ENCODE peak calls at places on chromosome 19, in seven cellular contexts. One of them, this sample, is unnamed.

GRCh38 chr19:679418-680286 is 3.5 kb downstream of the FSTL3 start:
- DNase-seq in epithelial cell of esophagus: peak; percentile 76
- DNase-seq in astrocyte of the cerebellum: peak; percentile 35
- DNase-seq in fibroblast of lung: peak; percentile 84
- DNase-seq in activated naive CD8-positive, alpha-beta T cell treated with anti-CD3 and anti-CD28 coated beads, Interleukin-2, amount 50 U/mL, for 24 hours: peak; percentile 55
- DNase-seq in left ventricle myocardium inferior: peak; percentile 71
- DNase-seq in kidney epithelial cell: no peak
- DNase-seq in this sample: peak; percentile 19

GRCh38 chr19:879711-880438 is 13.1 kb downstream of the MED16 start:
- DNase-seq in fibroblast of lung: no peak
- DNase-seq in activated naive CD8-positive, alpha-beta T cell treated with anti-CD3 and anti-CD28 coated beads, Interleukin-2, amount 50 U/mL, for 24 hours: no peak
- DNase-seq in kidney epithelial cell: no peak
- DNase-seq in astrocyte of the cerebellum: no peak
- DNase-seq in epithelial cell of esophagus: no peak
- DNase-seq in left ventricle myocardium inferior: no peak
- DNase-seq in this sample: no peak

GRCh38 chr19:8641908-8642547 is 11.6 kb downstream of the NFILZ start:
- DNase-seq in astrocyte of the cerebellum: peak; percentile 75
- DNase-seq in epithelial cell of esophagus: peak; percentile 39
- DNase-seq in kidney epithelial cell: no peak
- DNase-seq in activated naive CD8-positive, alpha-beta T cell treated with anti-CD3 and anti-CD28 coated beads, Interleukin-2, amount 50 U/mL, for 24 hours: no peak
- DNase-seq in fibroblast of lung: peak; percentile 58
- DNase-seq in left ventricle myocardium inferior: no peak
- DNase-seq in this sample: no peak

GRCh38 chr19:33470686-33471085 is 50.9 kb downstream of the PEPD start:
- DNase-seq in kidney epithelial cell: no peak
- DNase-seq in astrocyte of the cerebellum: no peak
- DNase-seq in left ventricle myocardium inferior: no peak
- DNase-seq in fibroblast of lung: no peak
- DNase-seq in epithelial cell of esophagus: no peak
- DNase-seq in activated naive CD8-positive, alpha-beta T cell treated with anti-CD3 and anti-CD28 coated beads, Interleukin-2, amount 50 U/mL, for 24 hours: no peak
- DNase-seq in this sample: no peak

GRCh38 chr19:48992571-48993174 is 436 bp downstream of the GYS1 start:
- DNase-seq in epithelial cell of esophagus: peak; percentile 26
- DNase-seq in activated naive CD8-positive, alpha-beta T cell treated with anti-CD3 and anti-CD28 coated beads, Interleukin-2, amount 50 U/mL, for 24 hours: no peak
- DNase-seq in fibroblast of lung: no peak
- DNase-seq in astrocyte of the cerebellum: no peak
- DNase-seq in kidney epithelial cell: no peak
- DNase-seq in left ventricle myocardium inferior: no peak
- DNase-seq in this sample: no peak

GRCh38 chr19:1471514-1472107 is 7.4 kb downstream of the C19orf25 start:
- DNase-seq in kidney epithelial cell: no peak
- DNase-seq in activated naive CD8-positive, alpha-beta T cell treated with anti-CD3 and anti-CD28 coated beads, Interleukin-2, amount 50 U/mL, for 24 hours: no peak
- DNase-seq in epithelial cell of esophagus: no peak
- DNase-seq in fibroblast of lung: no peak
- DNase-seq in left ventricle myocardium inferior: no peak
- DNase-seq in astrocyte of the cerebellum: no peak
- DNase-seq in this sample: no peak

GRCh38 chr19:16088351-16088984 is 12.2 kb downstream of the TPM4 start:
- DNase-seq in fibroblast of lung: peak; percentile 69
- DNase-seq in activated naive CD8-positive, alpha-beta T cell treated with anti-CD3 and anti-CD28 coated beads, Interleukin-2, amount 50 U/mL, for 24 hours: no peak
- DNase-seq in astrocyte of the cerebellum: no peak
- DNase-seq in left ventricle myocardium inferior: no peak
- DNase-seq in kidney epithelial cell: no peak
- DNase-seq in epithelial cell of esophagus: no peak
- DNase-seq in this sample: no peak

GRCh38 chr19:56136362-56136761 is 4.7 kb upstream of the ZNF444 start:
- DNase-seq in activated naive CD8-positive, alpha-beta T cell treated with anti-CD3 and anti-CD28 coated beads, Interleukin-2, amount 50 U/mL, for 24 hours: no peak
- DNase-seq in astrocyte of the cerebellum: no peak
- DNase-seq in epithelial cell of esophagus: no peak
- DNase-seq in fibroblast of lung: no peak
- DNase-seq in kidney epithelial cell: no peak
- DNase-seq in left ventricle myocardium inferior: no peak
- DNase-seq in this sample: no peak

GRCh38 chr19:34430738-34431625 is 2.8 kb downstream of the UBA2 start:
- DNase-seq in activated naive CD8-positive, alpha-beta T cell treated with anti-CD3 and anti-CD28 coated beads, Interleukin-2, amount 50 U/mL, for 24 hours: peak; percentile 18
- DNase-seq in epithelial cell of esophagus: peak; percentile 57
- DNase-seq in left ventricle myocardium inferior: no peak
- DNase-seq in kidney epithelial cell: peak; percentile 14
- DNase-seq in astrocyte of the cerebellum: peak; percentile 20
- DNase-seq in fibroblast of lung: peak; percentile 41
- DNase-seq in this sample: peak; percentile 10

GRCh38 chr19:32307591-32307990 is 37.8 kb upstream of the ZNF507 start:
- DNase-seq in kidney epithelial cell: no peak
- DNase-seq in activated naive CD8-positive, alpha-beta T cell treated with anti-CD3 and anti-CD28 coated beads, Interleukin-2, amount 50 U/mL, for 24 hours: no peak
- DNase-seq in epithelial cell of esophagus: no peak
- DNase-seq in fibroblast of lung: no peak
- DNase-seq in left ventricle myocardium inferior: no peak
- DNase-seq in astrocyte of the cerebellum: no peak
- DNase-seq in this sample: no peak

GRCh38 chr19:2805261-2805900 is 14.3 kb upstream of the ZNF554 start:
- DNase-seq in astrocyte of the cerebellum: no peak
- DNase-seq in epithelial cell of esophagus: no peak
- DNase-seq in activated naive CD8-positive, alpha-beta T cell treated with anti-CD3 and anti-CD28 coated beads, Interleukin-2, amount 50 U/mL, for 24 hours: no peak
- DNase-seq in fibroblast of lung: no peak
- DNase-seq in kidney epithelial cell: no peak
- DNase-seq in left ventricle myocardium inferior: no peak
- DNase-seq in this sample: no peak

GRCh38 chr19:43784251-43784980 is 3.6 kb upstream of the KCNN4 start:
- DNase-seq in left ventricle myocardium inferior: no peak
- DNase-seq in astrocyte of the cerebellum: peak; percentile 56
- DNase-seq in activated naive CD8-positive, alpha-beta T cell treated with anti-CD3 and anti-CD28 coated beads, Interleukin-2, amount 50 U/mL, for 24 hours: peak; percentile 72
- DNase-seq in kidney epithelial cell: peak; percentile 76
- DNase-seq in epithelial cell of esophagus: peak; percentile 88
- DNase-seq in fibroblast of lung: peak; percentile 87
- DNase-seq in this sample: peak; percentile 15

This sample was measured in effector CD8-positive, alpha-beta T cell.